ENCODE peak calls at places on chromosome 12, in seven cellular contexts. U, Q, F, A, E, R and J are unnamed samples.

GRCh38 chr12:106234513-106234912 is 13.3 kb downstream of the CKAP4 start:
- DNase-seq in U (no peak), Q (no peak), F (peak; percentile 62), A (peak; percentile 26), E (no peak), R (no peak), J (no peak)

GRCh38 chr12:132173135-132174014 is 29.1 kb downstream of the NOC4L start:
- DNase-seq in U (no peak), Q (no peak), F (no peak), A (no peak), E (peak; percentile 22), R (no peak), J (no peak)

GRCh38 chr12:124720687-124721500 is 142.8 kb downstream of the SCARB1 start:
- DNase-seq in U (peak; percentile 52), Q (no peak), F (peak; percentile 84), A (peak; percentile 83), E (no peak), R (no peak), J (no peak)

GRCh38 chr12:24226745-24227350 is 277.4 kb upstream of the SOX5 start:
- DNase-seq in U (peak; percentile 45), Q (no peak), F (peak; percentile 96), A (peak; percentile 95), E (no peak), R (peak; percentile 26), J (no peak)

GRCh38 chr12:105083041-105083440 is 1.2 kb downstream of the ALDH1L2 start:
- DNase-seq in U (no peak), Q (no peak), F (no peak), A (peak; percentile 12), E (no peak), R (no peak), J (no peak)

GRCh38 chr12:128840862-128841468 is 12.3 kb upstream of the GLT1D1 start:
- DNase-seq in U (no peak), Q (no peak), F (no peak), A (no peak), E (no peak), R (no peak), J (no peak)

GRCh38 chr12:30839643-30840190 is 85.0 kb upstream of the CAPRIN2 start:
- DNase-seq in U (no peak), Q (no peak), F (no peak), A (no peak), E (no peak), R (no peak), J (no peak)

GRCh38 chr12:105420046-105420445 is 89.6 kb downstream of the C12orf75 start:
- DNase-seq in U (no peak), Q (no peak), F (no peak), A (no peak), E (no peak), R (no peak), J (no peak)

GRCh38 chr12:59548930-59549329 is 46.9 kb upstream of the SLC16A7 start:
- DNase-seq in U (no peak), Q (no peak), F (no peak), A (no peak), E (no peak), R (no peak), J (no peak)

GRCh38 chr12:67271976-67272375 is 2.8 kb downstream of the CAND1 start:
- DNase-seq in U (no peak), Q (no peak), F (no peak), A (peak; percentile 15), E (no peak), R (no peak), J (no peak)

GRCh38 chr12:107014050-107014449 is 27.1 kb upstream of the MTERF2 start:
- DNase-seq in U (peak; percentile 80), Q (no peak), F (no peak), A (no peak), E (peak; percentile 52), R (no peak), J (no peak)

GRCh38 chr12:58302487-58303011 is 361.2 kb downstream of the ATP23 start:
- DNase-seq in U (no peak), Q (no peak), F (no peak), A (no peak), E (no peak), R (no peak), J (no peak)

GRCh38 chr12:64160021-64160717 is 61.9 kb downstream of the KICS2 start:
- DNase-seq in U (peak; percentile 25), Q (no peak), F (peak; percentile 12), A (peak; percentile 84), E (no peak), R (no peak), J (no peak)

GRCh38 chr12:131872154-131873046 is 22.0 kb upstream of the ULK1 start:
- DNase-seq in U (peak; percentile 78), Q (no peak), F (peak; percentile 79), A (peak; percentile 91), E (no peak), R (no peak), J (no peak)

GRCh38 chr12:58566599-58566998 is 353.7 kb downstream of the LRIG3 start:
- DNase-seq in U (no peak), Q (no peak), F (peak; percentile 86), A (peak; percentile 65), E (no peak), R (no peak), J (no peak)

GRCh38 chr12:57216014-57216891 is at the start of gene NXPH4:
- DNase-seq in U (no peak), Q (no peak), F (no peak), A (no peak), E (peak; percentile 34), R (no peak), J (no peak)

GRCh38 chr12:132019891-132020290 is 70.1 kb downstream of the EP400 start:
- DNase-seq in U (no peak), Q (no peak), F (no peak), A (no peak), E (no peak), R (no peak), J (no peak)

GRCh38 chr12:123807670-123808069 is 45.6 kb downstream of the DNAH10 start:
- DNase-seq in U (no peak), Q (no peak), F (no peak), A (no peak), E (no peak), R (no peak), J (no peak)

GRCh38 chr12:27549801-27550652 is 26.0 kb downstream of the PPFIBP1 start:
- DNase-seq in U (peak; percentile 72), Q (peak; percentile 76), F (peak; percentile 96), A (peak; percentile 99), E (no peak), R (peak; percentile 68), J (peak; percentile 67)

GRCh38 chr12:120247621-120248030 is 17.9 kb downstream of the PXN start:
- DNase-seq in U (no peak), Q (no peak), F (peak; percentile 48), A (peak; percentile 73), E (no peak), R (no peak), J (no peak)

GRCh38 chr12:2443766-2444165 is 351.0 kb upstream of the FKBP4 start:
- DNase-seq in U (no peak), Q (no peak), F (no peak), A (no peak), E (no peak), R (no peak), J (no peak)

GRCh38 chr12:40970320-40970907 is 217.7 kb upstream of the PDZRN4 start:
- DNase-seq in U (no peak), Q (no peak), F (no peak), A (no peak), E (no peak), R (no peak), J (no peak)
- TF ChIP-seq CTCF in U (peak; percentile 9), Q (no peak), F (no peak), A (no peak), E (peak; percentile 15), R (no peak), J (no peak)

GRCh38 chr12:91991397-91992187 is 154.1 kb downstream of the BTG1 start:
- DNase-seq in U (no peak), Q (no peak), F (peak; percentile 22), A (peak; percentile 49), E (peak; percentile 69), R (no peak), J (no peak)
- TF ChIP-seq CTCF in U (no peak), Q (no peak), F (no peak), A (no peak), E (peak; percentile 41), R (no peak), J (no peak)

GRCh38 chr12:114774181-114774580 is 90.2 kb upstream of the TBX3 start:
- DNase-seq in U (no peak), Q (no peak), F (peak; percentile 75), A (peak; percentile 89), E (no peak), R (no peak), J (no peak)

GRCh38 chr12:114769634-114770033 is 85.7 kb upstream of the TBX3 start:
- DNase-seq in U (no peak), Q (no peak), F (no peak), A (peak; percentile 10), E (no peak), R (no peak), J (no peak)

GRCh38 chr12:114767906-114768697 is 84.1 kb upstream of the TBX3 start:
- DNase-seq in U (no peak), Q (no peak), F (peak; percentile 24), A (peak; percentile 25), E (no peak), R (no peak), J (no peak)

GRCh38 chr12:114767081-114767480 is 83.1 kb upstream of the TBX3 start:
- DNase-seq in U (no peak), Q (no peak), F (no peak), A (no peak), E (no peak), R (no peak), J (no peak)

DNA sequence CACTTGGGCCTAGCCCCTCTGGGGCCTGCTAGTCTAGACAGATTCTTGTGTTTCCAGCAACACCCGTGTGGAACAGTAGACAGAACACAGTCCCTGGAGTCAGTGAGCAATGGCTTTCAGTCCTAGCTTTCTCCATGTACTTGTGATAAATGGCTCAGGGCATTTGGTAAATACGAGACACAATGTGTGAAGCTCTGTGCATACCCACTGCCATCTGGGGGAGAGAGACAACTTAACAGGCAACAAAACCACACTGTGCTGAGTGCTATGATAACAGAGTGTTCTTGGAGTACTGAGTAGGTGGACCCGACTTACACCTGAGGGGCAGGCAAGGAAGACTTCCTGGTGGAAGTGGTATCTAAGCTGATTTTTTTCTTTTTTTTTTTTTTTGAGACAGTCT is 86.3 kb upstream of the TBX3 start:
- DNase-seq in U (no peak), Q (no peak), F (no peak), A (no peak), E (no peak), R (no peak), J (no peak)
- TF ChIP-seq CTCF in U (no peak), Q (no peak), F (no peak), A (no peak), E (no peak), R (no peak), J (no peak)

DNA sequence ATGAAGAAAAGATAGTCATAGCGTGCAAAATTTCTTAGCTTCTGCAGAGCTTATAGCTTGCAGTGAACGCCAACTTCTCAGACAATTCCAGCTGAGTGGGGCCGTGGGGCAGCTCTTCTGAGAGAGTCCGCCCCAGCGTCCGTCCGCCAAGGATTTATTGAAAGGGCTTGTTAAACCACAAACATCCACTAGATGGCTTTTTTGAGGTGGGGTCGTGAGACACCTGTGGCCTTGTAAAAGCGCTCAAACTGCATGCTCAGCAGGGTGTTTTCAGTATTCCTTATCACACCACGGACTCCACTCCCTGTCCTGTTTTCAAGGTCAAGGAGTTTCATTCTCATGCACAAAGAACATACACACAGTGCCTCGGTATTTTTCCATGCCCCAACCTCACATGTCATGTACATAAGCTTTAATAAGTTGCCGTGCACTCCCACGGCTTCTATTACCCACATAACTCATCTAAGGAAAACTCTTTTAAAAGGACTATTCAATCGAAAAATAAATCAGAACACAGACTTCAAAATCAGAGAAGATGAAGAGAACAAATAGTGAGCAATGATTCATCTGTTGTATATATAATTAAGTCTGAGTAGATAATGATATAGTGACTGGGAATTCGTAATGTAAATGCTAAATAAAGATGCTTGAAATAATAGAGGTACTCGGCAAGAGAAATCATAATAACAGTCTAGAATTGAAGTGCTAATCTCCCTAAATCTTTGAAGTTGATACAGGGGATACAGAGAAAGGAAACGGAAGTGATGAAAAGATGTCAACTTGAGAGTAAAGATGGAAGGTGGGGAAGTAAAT is 46.7 kb downstream of the WBP11 start:
- DNase-seq in U (no peak), Q (no peak), F (no peak), A (no peak), E (peak; percentile 69), R (no peak), J (no peak)
- TF ChIP-seq CTCF in U (no peak), Q (no peak), F (peak; percentile 42), A (peak; percentile 26), E (peak; percentile 38), R (no peak), J (no peak)